ENCODE peak calls at places on chromosomes 6 and 20, in four cellular contexts. N, H, V and P are unnamed samples.

GRCh38 chr6:166904101-166904746 is 52.1 kb downstream of the RNASET2 start:
- DNase-seq in V (peak), H (no peak), N (no peak), P (no peak)

GRCh38 chr20:1841554-1842140 is 53.6 kb upstream of the SIRPA start:
- DNase-seq in N (no peak), V (no peak), H (no peak), P (no peak)

GRCh38 chr6:40395066-40395697 is 192.0 kb downstream of the LRFN2 start:
- DNase-seq in N (no peak), V (peak), H (no peak), P (no peak)

GRCh38 chr20:5890773-5891441 is 59.4 kb downstream of the TRMT6 start:
- DNase-seq in H (no peak), N (no peak), V (no peak), P (no peak)

GRCh38 chr6:53029262-53029661 is 34.2 kb upstream of the GSTA4 start:
- DNase-seq in N (no peak), V (no peak), H (no peak), P (no peak)

GRCh38 chr20:919491-919916 is 3.4 kb upstream of the ANGPT4 start:
- DNase-seq in N (no peak), H (no peak), V (no peak), P (no peak)

GRCh38 chr20:47318027-47318595 is 38.4 kb downstream of the ZMYND8 start:
- DNase-seq in H (peak), N (peak), V (peak), P (no peak)

GRCh38 chr20:6768228-6769185 is 1.0 kb downstream of the BMP2 start:
- DNase-seq in H (no peak), N (no peak), V (peak), P (peak)

GRCh38 chr20:46811328-46812084 is 83.1 kb upstream of the EYA2 start:
- DNase-seq in H (no peak), V (peak), N (no peak), P (no peak)

GRCh38 chr20:57392512-57393271 is 1.5 kb downstream of the RBM38 start:
- DNase-seq in H (no peak), V (no peak), N (peak), P (no peak)

GRCh38 chr6:142848156-142848555 is 96.8 kb downstream of the HIVEP2 start:
- DNase-seq in H (no peak), N (no peak), V (no peak), P (no peak)

GRCh38 chr20:5183731-5184474 is 57.1 kb downstream of the CDS2 start:
- DNase-seq in N (no peak), H (no peak), V (no peak), P (no peak)

GRCh38 chr6:77457720-77458349 is 5.5 kb downstream of the HTR1B start:
- DNase-seq in V (peak), H (peak), N (peak), P (peak)

GRCh38 chr6:37731888-37732287 is 34.2 kb upstream of the MDGA1 start:
- DNase-seq in H (no peak), N (peak), V (no peak), P (no peak)

GRCh38 chr6:140319209-140319608 is 944.8 kb upstream of the CITED2 start:
- DNase-seq in V (no peak), N (no peak), H (peak), P (peak)

GRCh38 chr6:146770965-146771735 is 172.4 kb downstream of the ADGB start:
- DNase-seq in H (no peak), N (peak), V (no peak), P (no peak)

GRCh38 chr6:110897433-110897832 is 22.8 kb downstream of the AMD1 start:
- DNase-seq in H (no peak), V (no peak), N (no peak), P (no peak)

GRCh38 chr6:155103816-155104366 is 108.8 kb downstream of the TIAM2 start:
- DNase-seq in H (no peak), N (no peak), V (no peak), P (no peak)

GRCh38 chr6:53437557-53438202 is 88.9 kb upstream of the ELOVL5 start:
- DNase-seq in H (peak), V (no peak), N (peak), P (peak)

GRCh38 chr6:48176909-48177308 is 65.9 kb upstream of the PTCHD4 start:
- DNase-seq in N (no peak), H (no peak), V (no peak), P (no peak)

GRCh38 chr6:19320066-19320465 is 517.1 kb upstream of the ID4 start:
- DNase-seq in H (no peak), V (no peak), N (no peak), P (no peak)

GRCh38 chr6:81696505-81696904 is 56.0 kb downstream of the TENT5A start:
- DNase-seq in H (peak), V (no peak), N (no peak), P (no peak)

GRCh38 chr20:4791121-4791520 is 69.4 kb downstream of the PRND start:
- DNase-seq in V (no peak), H (no peak), N (no peak), P (no peak)

GRCh38 chr6:131643855-131644460 is 6.9 kb downstream of the ENPP3 start:
- DNase-seq in V (no peak), H (no peak), N (no peak), P (no peak)

GRCh38 chr6:144478487-144478886 is 193.4 kb downstream of the UTRN start:
- DNase-seq in N (no peak), H (no peak), V (no peak), P (no peak)

GRCh38 chr6:38978139-38978704 is 70.4 kb upstream of the GLP1R start:
- DNase-seq in V (no peak), H (no peak), N (no peak), P (no peak)

GRCh38 chr6:168363811-168364792 is 44.5 kb upstream of the DACT2 start:
- DNase-seq in H (no peak), V (no peak), N (no peak), P (no peak)

GRCh38 chr6:123830110-123830509 is 26.4 kb downstream of the NKAIN2 start:
- DNase-seq in H (no peak), V (no peak), N (no peak), P (no peak)

GRCh38 chr20:23868321-23868720 is 11.2 kb downstream of the CST5 start:
- DNase-seq in V (no peak), H (no peak), N (no peak), P (no peak)

GRCh38 chr6:111198841-111199240 is 111.5 kb downstream of the SLC16A10 start:
- DNase-seq in H (no peak), V (no peak), N (no peak), P (no peak)

GRCh38 chr6:96626749-96627353 is 63.9 kb downstream of the FHL5 start:
- DNase-seq in V (no peak), H (peak), N (peak), P (peak)

DNA sequence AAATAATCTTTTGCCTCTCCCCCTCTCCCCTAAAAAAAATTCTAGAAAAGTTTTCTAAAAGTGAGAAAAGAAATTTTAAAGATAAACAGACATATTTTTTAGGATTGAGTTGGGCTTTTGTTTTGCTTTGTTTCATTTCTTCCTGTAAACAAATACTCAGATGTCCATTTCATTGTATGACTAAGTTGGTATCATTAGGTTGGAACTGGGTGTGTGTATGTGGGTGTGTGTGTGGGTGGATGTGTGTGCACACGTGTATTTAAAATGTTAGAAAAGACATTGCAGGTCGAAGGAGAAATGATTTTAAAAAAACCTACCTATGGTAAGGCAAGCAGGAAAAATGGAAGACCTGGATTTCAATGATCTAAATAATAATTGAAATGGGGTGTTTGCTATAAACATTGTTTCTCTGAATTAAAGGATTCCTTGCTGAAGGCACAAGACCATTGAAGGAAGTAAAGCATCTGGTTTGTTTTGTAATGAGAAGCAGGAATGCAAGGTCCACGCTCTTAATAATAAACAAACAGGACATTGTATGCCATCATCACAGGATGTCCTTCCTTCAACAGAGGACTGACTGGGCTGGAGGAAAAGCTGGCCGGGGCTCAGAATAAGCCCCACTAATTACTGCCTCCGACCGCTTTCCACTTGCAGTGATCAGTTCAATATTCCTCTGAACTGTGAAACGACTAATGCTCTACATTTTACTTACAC is 1.0 kb upstream of the PRDM1 start:
- DNase-seq in V (no peak), H (no peak), N (no peak), P (peak)
- TF ChIP-seq CEBPB in V (no peak), H (no peak), N (no peak), P (no peak)

GRCh38 chr20:50138479-50139393 is 14.8 kb downstream of the PEDS1 start:
- DNase-seq in V (no peak), N (no peak), H (peak), P (no peak)
- TF ChIP-seq PHF8 in V (no peak), N (no peak), H (no peak), P (no peak)

GRCh38 chr6:31420546-31420945 is 17.2 kb downstream of the MICA start:
- DNase-seq in N (no peak), V (no peak), H (no peak), P (no peak)
- TF ChIP-seq CEBPB in N (no peak), V (no peak), H (no peak), P (no peak)

GRCh38 chr20:62587757-62588402 is 54.4 kb upstream of the SLCO4A1 start:
- DNase-seq in N (peak), V (peak), H (no peak), P (no peak)
- TF ChIP-seq PHF8 in N (no peak), V (no peak), H (no peak), P (no peak)

DNA sequence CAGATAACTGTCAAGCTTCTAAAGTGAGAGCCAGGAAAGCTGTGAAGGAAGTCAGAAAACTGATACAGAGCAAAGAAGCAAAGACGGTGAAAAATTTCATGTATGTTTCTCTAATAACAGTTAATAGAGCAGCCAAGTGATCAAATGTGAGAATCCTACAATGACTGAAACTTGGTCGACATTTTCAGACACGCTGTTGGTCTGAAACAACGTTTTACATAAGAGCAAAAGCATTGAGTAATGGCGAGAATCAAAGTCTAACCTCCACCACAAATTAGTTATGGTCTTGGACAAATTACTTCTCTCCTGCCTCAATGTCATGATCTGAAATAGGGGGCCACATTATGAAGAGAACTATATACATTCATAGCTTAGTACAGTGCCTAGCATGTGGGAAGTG is 3.3 kb downstream of the MKKS start:
- DNase-seq in H (no peak), V (no peak), N (no peak), P (no peak)
- TF ChIP-seq CEBPB in H (no peak), V (no peak), N (no peak), P (no peak)